ENCODE peak calls at places on chromosomes 16 and 17, in nine cellular contexts. B is IMR-90, A is psoas muscle, T is H1, Q is esophagus muscularis mucosa, L is Peyer's patch, X is PC-3, S is breast epithelium, C is dorsolateral prefrontal cortex. I is an unnamed sample.

GRCh38 chr17:73228748-73229236 is 32.9 kb downstream of the CPSF4L start:
- DNase-seq in B (peak), A (peak), T (no peak), Q (no peak), L (no peak), X (peak), S (no peak), C (no peak), I (peak)

GRCh38 chr17:58995247-58995940 is 111.3 kb downstream of the TRIM37 start:
- DNase-seq in B (peak), A (no peak), T (no peak), Q (no peak), L (no peak), X (no peak), S (no peak), C (no peak), I (no peak)

GRCh38 chr16:89864421-89864820 is 9.0 kb upstream of the TCF25 start:
- DNase-seq in B (peak), A (no peak), T (no peak), Q (no peak), L (no peak), X (peak), S (no peak), C (no peak), I (no peak)

GRCh38 chr17:64024215-64024654 is 3.8 kb upstream of the ICAM2 start:
- DNase-seq in B (no peak), A (no peak), T (no peak), Q (peak), L (no peak), X (no peak), S (no peak), C (no peak), I (no peak)

GRCh38 chr17:9218911-9219310 is 197.6 kb downstream of the NTN1 start:
- DNase-seq in B (no peak), A (peak), T (no peak), Q (no peak), L (no peak), X (no peak), S (no peak), C (no peak), I (no peak)

GRCh38 chr17:31392002-31392855 is 754 bp downstream of the RAB11FIP4 start:
- DNase-seq in B (no peak), A (no peak), T (peak), Q (peak), L (peak), X (no peak), S (no peak), C (no peak), I (no peak)

GRCh38 chr16:73713817-73714495 is 582.7 kb upstream of the PSMD7 start:
- DNase-seq in B (peak), A (no peak), T (peak), Q (peak), L (no peak), X (peak), S (no peak), C (no peak), I (peak)

GRCh38 chr16:77993586-77993985 is 28.8 kb upstream of the CLEC3A start:
- DNase-seq in B (peak), A (no peak), T (no peak), Q (no peak), L (no peak), X (no peak), S (no peak), C (no peak), I (peak)

GRCh38 chr17:60506312-60506711 is 19.7 kb downstream of the APPBP2 start:
- DNase-seq in B (peak), A (no peak), T (no peak), Q (no peak), L (no peak), X (peak), S (no peak), C (no peak), I (no peak)

GRCh38 chr17:61862105-61862574 is 1.2 kb downstream of the BRIP1 start:
- DNase-seq in B (peak), A (no peak), T (no peak), Q (no peak), L (no peak), X (peak), S (no peak), C (no peak), I (no peak)

GRCh38 chr16:56477096-56477878 is 25.9 kb downstream of the OGFOD1 start:
- DNase-seq in B (peak), A (no peak), T (no peak), Q (no peak), L (no peak), X (peak), S (no peak), C (no peak), I (peak)

GRCh38 chr16:16182918-16183317 is 40.4 kb downstream of the ABCC6 start:
- DNase-seq in B (no peak), A (no peak), T (no peak), Q (no peak), L (no peak), X (no peak), S (no peak), C (no peak), I (no peak)

GRCh38 chr17:49851387-49852291 is 3.8 kb upstream of the TAC4 start:
- DNase-seq in B (peak), A (peak), T (peak), Q (peak), L (peak), X (peak), S (peak), C (no peak), I (peak)

GRCh38 chr17:77534137-77534536 is 393.4 kb downstream of the SEC14L1 start:
- DNase-seq in B (no peak), A (peak), T (no peak), Q (no peak), L (no peak), X (no peak), S (no peak), C (peak), I (no peak)

GRCh38 chr17:63834431-63835166 is 7.1 kb upstream of the FTSJ3 start:
- DNase-seq in B (peak), A (peak), T (peak), Q (no peak), L (peak), X (peak), S (no peak), C (no peak), I (peak)

GRCh38 chr17:2421315-2422147 is 20.7 kb upstream of the MNT start:
- DNase-seq in B (peak), A (peak), T (no peak), Q (no peak), L (no peak), X (no peak), S (no peak), C (no peak), I (no peak)

GRCh38 chr17:15122857-15123256 is 142.3 kb downstream of the PMP22 start:
- DNase-seq in B (no peak), A (no peak), T (no peak), Q (no peak), L (no peak), X (no peak), S (no peak), C (no peak), I (no peak)

GRCh38 chr16:58970775-58971174 is 236.7 kb upstream of the GOT2 start:
- DNase-seq in B (no peak), A (no peak), T (no peak), Q (no peak), L (no peak), X (no peak), S (no peak), C (no peak), I (no peak)

GRCh38 chr17:70047619-70048018 is 27.4 kb upstream of the KCNJ16 start:
- DNase-seq in B (no peak), A (no peak), T (no peak), Q (no peak), L (no peak), X (peak), S (no peak), C (no peak), I (no peak)

GRCh38 chr16:53457670-53458069 is 23.4 kb downstream of the RBL2 start:
- DNase-seq in B (no peak), A (no peak), T (no peak), Q (no peak), L (peak), X (no peak), S (no peak), C (no peak), I (no peak)

GRCh38 chr17:30323262-30323894 is 10.5 kb downstream of the TMIGD1 start:
- DNase-seq in B (no peak), A (no peak), T (no peak), Q (no peak), L (peak), X (no peak), S (no peak), C (no peak), I (no peak)

GRCh38 chr17:29589524-29590260 is at the start of gene GIT1:
- DNase-seq in B (peak), A (peak), T (peak), Q (no peak), L (peak), X (peak), S (no peak), C (peak), I (peak)

GRCh38 chr17:44677136-44677535 is 12.4 kb downstream of the CCDC43 start:
- DNase-seq in B (peak), A (no peak), T (no peak), Q (no peak), L (no peak), X (peak), S (no peak), C (no peak), I (no peak)

GRCh38 chr16:57639172-57639571 is 10.7 kb downstream of the ADGRG1 start:
- DNase-seq in B (no peak), A (no peak), T (peak), Q (no peak), L (no peak), X (no peak), S (no peak), C (peak), I (no peak)

GRCh38 chr17:17028059-17028877 is 14.0 kb upstream of the MPRIP start:
- DNase-seq in B (peak), A (peak), T (peak), Q (no peak), L (no peak), X (peak), S (peak), C (no peak), I (peak)

GRCh38 chr17:37818689-37819088 is 73.8 kb upstream of the HNF1B start:
- DNase-seq in B (peak), A (no peak), T (no peak), Q (no peak), L (no peak), X (peak), S (no peak), C (no peak), I (peak)

GRCh38 chr17:29099527-29099926 is 56.6 kb downstream of the PIPOX start:
- DNase-seq in B (no peak), A (no peak), T (no peak), Q (no peak), L (no peak), X (no peak), S (no peak), C (no peak), I (no peak)

GRCh38 chr16:53518550-53519416 is 15.8 kb upstream of the AKTIP start:
- DNase-seq in B (peak), A (no peak), T (no peak), Q (no peak), L (peak), X (no peak), S (no peak), C (no peak), I (no peak)

GRCh38 chr16:87487361-87487924 is 5.4 kb downstream of the ZCCHC14 start:
- DNase-seq in B (no peak), A (peak), T (peak), Q (no peak), L (no peak), X (no peak), S (no peak), C (no peak), I (no peak)
- H3K4me3 ChIP-seq in B (no peak), A (no peak), T (peak), Q (no peak), L (no peak), X (no peak), S (peak), C (peak), I (no peak)

GRCh38 chr17:50865060-50865867 is 890 bp downstream of the TOB1 start:
- DNase-seq in B (peak), A (peak), T (peak), Q (peak), L (peak), X (peak), S (no peak), C (peak), I (peak)

GRCh38 chr17:50861822-50862528 is 4.2 kb downstream of the TOB1 start:
- DNase-seq in B (no peak), A (no peak), T (no peak), Q (no peak), L (no peak), X (no peak), S (no peak), C (no peak), I (no peak)

GRCh38 chr17:50864747-50865059 is 1.5 kb downstream of the TOB1 start:
- DNase-seq in B (no peak), A (no peak), T (no peak), Q (no peak), L (no peak), X (no peak), S (no peak), C (no peak), I (no peak)

GRCh38 chr17:50863931-50864330 is 2.2 kb downstream of the TOB1 start:
- DNase-seq in B (no peak), A (no peak), T (no peak), Q (no peak), L (no peak), X (no peak), S (no peak), C (no peak), I (no peak)

GRCh38 chr17:50863221-50863843 is 2.8 kb downstream of the TOB1 start:
- DNase-seq in B (no peak), A (no peak), T (peak), Q (peak), L (peak), X (peak), S (no peak), C (peak), I (peak)
- H3K4me3 ChIP-seq in B (no peak), A (peak), T (no peak), Q (peak), L (no peak), X (peak), S (peak), C (peak), I (no peak)

DNA sequence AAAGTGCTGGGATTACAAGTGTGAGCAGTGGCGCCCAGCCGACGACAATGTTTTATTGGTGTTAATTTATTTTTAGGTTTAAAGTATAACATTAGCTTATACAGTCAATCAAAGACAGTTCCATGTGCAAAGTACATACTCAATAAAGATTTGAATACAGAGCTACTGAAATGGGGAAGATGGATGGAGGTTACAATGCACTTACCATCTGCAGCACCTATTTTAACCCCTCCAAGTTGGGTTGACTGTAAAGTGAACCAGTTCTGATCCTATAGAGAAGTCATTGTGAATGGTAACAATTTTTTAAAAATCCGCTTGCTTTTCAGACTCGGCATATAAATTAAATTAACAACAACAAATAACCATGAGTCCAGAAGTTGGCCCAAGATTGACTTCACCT is 679 bp upstream of the PSKH1 start:
- DNase-seq in B (no peak), A (no peak), T (no peak), Q (no peak), L (no peak), X (no peak), S (no peak), C (no peak), I (no peak)
- H3K4me3 ChIP-seq in B (peak), A (peak), T (peak), Q (peak), L (peak), X (peak), S (peak), C (peak), I (peak)

DNA sequence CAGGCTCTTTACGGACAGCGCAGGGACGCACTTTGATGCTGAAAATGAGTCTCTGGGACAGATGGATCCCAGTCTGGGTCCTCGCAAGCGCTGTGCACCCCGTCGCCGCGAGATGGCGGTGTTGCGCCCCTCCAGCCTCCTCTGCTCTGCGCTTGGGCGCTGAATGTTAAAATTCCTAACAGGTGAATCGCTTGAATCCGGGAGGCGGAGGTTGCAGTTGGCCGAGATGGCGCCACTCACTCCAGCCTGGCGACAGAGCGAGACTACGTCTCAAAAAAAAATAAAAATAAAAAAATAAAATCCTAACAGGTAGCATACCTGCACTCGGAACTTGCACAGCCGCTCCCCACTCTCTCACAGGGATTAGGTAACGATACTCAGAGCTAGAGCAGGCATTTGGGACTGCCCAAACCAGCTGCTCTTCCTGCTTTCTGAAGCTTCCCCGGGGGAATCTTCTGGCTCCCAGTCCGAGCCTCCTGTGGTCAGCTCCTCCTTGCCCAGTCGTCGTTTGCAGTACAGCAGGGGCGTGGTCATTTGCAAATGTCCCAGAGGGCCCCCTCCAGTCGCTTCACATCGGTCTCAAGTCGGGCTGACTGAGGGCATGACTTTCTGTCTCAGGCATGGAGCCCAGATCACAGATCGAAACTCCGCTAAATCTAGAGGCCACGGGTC is 26.2 kb upstream of the OSGIN1 start:
- DNase-seq in B (peak), A (peak), T (peak), Q (no peak), L (peak), X (peak), S (peak), C (no peak), I (peak)
- H3K4me3 ChIP-seq in B (no peak), A (peak), T (peak), Q (no peak), L (no peak), X (peak), S (peak), C (no peak), I (no peak)

GRCh38 chr16:54594646-54595381 is 308.2 kb upstream of the IRX3 start:
- DNase-seq in B (no peak), A (no peak), T (no peak), Q (peak), L (no peak), X (no peak), S (no peak), C (no peak), I (no peak)
- H3K4me3 ChIP-seq in B (no peak), A (no peak), T (peak), Q (no peak), L (no peak), X (no peak), S (no peak), C (no peak), I (no peak)

GRCh38 chr17:75077490-75078096 is 10.2 kb upstream of the SLC16A5 start:
- DNase-seq in B (no peak), A (peak), T (no peak), Q (peak), L (peak), X (no peak), S (peak), C (peak), I (no peak)

GRCh38 chr17:75079023-75079373 is 8.8 kb upstream of the SLC16A5 start:
- DNase-seq in B (no peak), A (no peak), T (no peak), Q (no peak), L (no peak), X (no peak), S (no peak), C (no peak), I (no peak)

GRCh38 chr17:75078097-75079022 is 9.4 kb upstream of the SLC16A5 start:
- DNase-seq in B (peak), A (no peak), T (no peak), Q (no peak), L (no peak), X (peak), S (no peak), C (no peak), I (peak)

GRCh38 chr17:75075597-75076253 is 12.0 kb upstream of the SLC16A5 start:
- DNase-seq in B (no peak), A (no peak), T (no peak), Q (no peak), L (no peak), X (no peak), S (no peak), C (no peak), I (no peak)

GRCh38 chr17:75077072-75077489 is 10.7 kb upstream of the SLC16A5 start:
- DNase-seq in B (no peak), A (no peak), T (no peak), Q (no peak), L (peak), X (no peak), S (no peak), C (no peak), I (no peak)
- H3K4me3 ChIP-seq in B (no peak), A (peak), T (no peak), Q (peak), L (peak), X (no peak), S (peak), C (peak), I (no peak)

GRCh38 chr17:48642843-48643696 is 16.9 kb upstream of the HOXB9 start:
- DNase-seq in B (no peak), A (no peak), T (no peak), Q (no peak), L (no peak), X (no peak), S (no peak), C (no peak), I (no peak)

GRCh38 chr17:48641541-48642058 is 15.4 kb upstream of the HOXB9 start:
- DNase-seq in B (no peak), A (no peak), T (peak), Q (no peak), L (no peak), X (no peak), S (no peak), C (no peak), I (no peak)

GRCh38 chr17:48643697-48644012 is 17.5 kb upstream of the HOXB9 start:
- DNase-seq in B (no peak), A (no peak), T (no peak), Q (no peak), L (no peak), X (no peak), S (no peak), C (no peak), I (no peak)

GRCh38 chr17:48640858-48641180 is 14.7 kb upstream of the HOXB9 start:
- DNase-seq in B (no peak), A (no peak), T (no peak), Q (no peak), L (no peak), X (no peak), S (no peak), C (no peak), I (no peak)

DNA sequence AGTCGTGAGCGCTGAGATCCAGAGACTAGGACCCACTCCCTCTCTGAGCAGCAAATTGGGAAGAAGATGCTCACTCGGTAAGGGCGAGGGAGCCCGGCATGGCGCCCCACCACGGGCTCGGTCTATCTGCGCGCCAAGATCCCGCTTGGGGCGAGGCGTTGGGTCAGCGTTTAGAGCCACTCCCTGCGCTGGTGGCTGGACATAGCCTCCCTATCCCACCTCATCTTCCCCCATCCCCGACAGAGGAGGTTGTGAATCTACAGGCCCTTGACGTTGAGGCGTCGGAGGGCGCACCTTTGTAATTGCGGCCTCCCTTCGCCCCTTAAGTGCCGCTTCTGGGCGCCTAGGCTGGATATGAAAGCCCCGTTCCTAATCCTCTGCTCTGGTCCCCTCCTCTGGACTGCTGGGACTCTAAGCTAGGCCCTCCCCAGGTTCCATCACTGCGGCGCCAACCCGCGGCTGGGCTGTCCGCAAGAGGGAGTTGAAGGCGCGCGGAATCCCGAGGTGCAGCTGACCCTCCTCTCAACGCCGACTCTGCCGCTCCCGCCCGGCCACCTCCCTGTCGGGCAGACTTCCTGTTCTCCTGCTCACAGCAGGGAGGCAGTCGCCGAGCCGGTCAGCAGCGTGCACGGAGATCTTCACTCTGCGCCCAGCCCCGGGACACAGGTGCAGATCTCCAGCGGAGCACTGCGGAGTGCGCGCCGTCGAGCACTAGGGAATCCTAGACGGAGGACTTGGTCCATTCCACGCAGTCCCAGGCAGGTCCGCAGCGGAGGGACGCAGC is 16.1 kb upstream of the HOXB9 start:
- DNase-seq in B (no peak), A (no peak), T (peak), Q (no peak), L (no peak), X (no peak), S (no peak), C (no peak), I (no peak)
- H3K4me3 ChIP-seq in B (no peak), A (no peak), T (no peak), Q (no peak), L (no peak), X (no peak), S (peak), C (no peak), I (no peak)

GRCh38 chr16:4472880-4473279 is 1.5 kb downstream of the NMRAL1 start:
- DNase-seq in B (no peak), A (no peak), T (no peak), Q (no peak), L (no peak), X (no peak), S (no peak), C (no peak), I (no peak)
- H3K4me3 ChIP-seq in B (no peak), A (no peak), T (no peak), Q (no peak), L (no peak), X (no peak), S (no peak), C (no peak), I (no peak)

I was measured in MG63.